ENCODE peak calls at places on chromosomes 5 and 9, in nine cellular contexts. N is CD4-positive, alpha-beta T cell; M is Daoy; A is endothelial cell; H is epithelial cell of prostate; Z is B cell; G is stimulated activated naive CD8-positive, alpha-beta T cell treated with anti-CD3 and anti-CD28 coated beads, Interleukin-15, amount 100 ng/mL, for 72 hours; J is kidney glomerular epithelial cell; T is OCI-M1. P is an unnamed sample.
A peak's percentile ranks its signal among the peaks of the same experiment; 100 is the strongest.

GRCh38 chr5:154384480-154385235 is 61.1 kb upstream of the SAP30L start:
- DNase-seq in T (peak; percentile 5), H (no peak), A (no peak), Z (peak; percentile 78), N (no peak), M (no peak), G (no peak), J (peak; percentile 35), P (no peak)

GRCh38 chr9:132006657-132007370 is 72.9 kb downstream of the MED27 start:
- DNase-seq in H (peak; percentile 73), J (no peak), N (no peak), M (no peak), A (no peak), G (peak; percentile 26), T (no peak), Z (no peak), P (no peak)

GRCh38 chr5:163963881-163964280 is 458.5 kb downstream of the MAT2B start:
- DNase-seq in H (no peak), M (no peak), T (peak; percentile 96), A (no peak), J (no peak), G (no peak), Z (no peak), N (no peak), P (no peak)

GRCh38 chr5:83440826-83441225 is 30.7 kb upstream of the VCAN start:
- DNase-seq in H (no peak), Z (no peak), G (no peak), A (no peak), J (no peak), T (no peak), N (no peak), M (no peak), P (no peak)

GRCh38 chr9:89483592-89484474 is 14.1 kb downstream of the SEMA4D start:
- DNase-seq in T (peak; percentile 36), N (peak; percentile 66), G (peak; percentile 58), Z (peak; percentile 83), J (no peak), H (no peak), A (no peak), M (no peak), P (peak; percentile 43)

GRCh38 chr5:110625376-110625999 is 101.0 kb downstream of the TMEM232 start:
- DNase-seq in J (no peak), G (no peak), A (no peak), N (no peak), Z (no peak), M (no peak), T (peak; percentile 65), H (no peak), P (no peak)

GRCh38 chr5:166436857-166437256 is 1854.6 kb upstream of the WWC1 start:
- DNase-seq in H (no peak), J (peak; percentile 44), A (no peak), M (peak; percentile 76), G (no peak), N (no peak), T (no peak), Z (no peak), P (no peak)

GRCh38 chr5:99032234-99033013 is 103.6 kb upstream of the CHD1 start:
- DNase-seq in G (no peak), T (peak; percentile 90), H (peak; percentile 12), A (peak; percentile 51), J (peak; percentile 70), M (peak; percentile 69), N (no peak), Z (peak; percentile 60), P (no peak)